ENCODE peak calls at places on chromosomes 13 and 19, in nine cellular contexts. Q is thyroid gland; M is upper lobe of right lung; E is cardiac muscle cell; S is breast epithelium; U is mesendoderm; K is right lobe of liver; P is CD8-positive, alpha-beta memory T cell; H is stomach. A is an unnamed sample.
A peak's percentile ranks its signal among the peaks of the same experiment; 100 is the strongest.

GRCh38 chr13:46369506-46370268 is 17.4 kb downstream of the RUBCNL start:
- DNase-seq in Q (peak; percentile 37), M (no peak), E (no peak), S (no peak), U (no peak), K (no peak), P (no peak), H (no peak), A (no peak)

GRCh38 chr19:49895566-49896297 is 955 bp downstream of the IL4I1 start:
- DNase-seq in Q (no peak), M (no peak), E (no peak), S (no peak), U (no peak), K (no peak), P (no peak), H (no peak), A (no peak)

GRCh38 chr19:44066305-44066704 is 5.7 kb upstream of the ZNF284 start:
- DNase-seq in Q (no peak), M (no peak), E (no peak), S (no peak), U (no peak), K (no peak), P (no peak), H (no peak), A (no peak)

GRCh38 chr19:29564574-29565005 is 38.8 kb downstream of the VSTM2B start:
- DNase-seq in Q (no peak), M (no peak), E (no peak), S (no peak), U (peak; percentile 19), K (no peak), P (no peak), H (no peak), A (no peak)

GRCh38 chr13:35978607-35979316 is 152.4 kb downstream of the DCLK1 start:
- DNase-seq in Q (no peak), M (no peak), E (peak; percentile 55), S (no peak), U (peak; percentile 67), K (no peak), P (peak; percentile 1), H (no peak), A (no peak)

GRCh38 chr13:80824231-80824630 is 483.3 kb upstream of the SPRY2 start:
- DNase-seq in Q (no peak), M (no peak), E (no peak), S (no peak), U (no peak), K (no peak), P (no peak), H (no peak), A (no peak)

GRCh38 chr13:70088926-70089325 is 18.7 kb upstream of the ATXN8OS start:
- DNase-seq in Q (no peak), M (no peak), E (no peak), S (no peak), U (peak; percentile 69), K (no peak), P (no peak), H (no peak), A (no peak)

GRCh38 chr19:7515471-7516226 is at the start of gene ZNF358:
- DNase-seq in Q (peak; percentile 68), M (peak; percentile 87), E (peak; percentile 90), S (no peak), U (peak; percentile 86), K (peak; percentile 77), P (peak; percentile 27), H (peak; percentile 78), A (peak; percentile 85)

DNA sequence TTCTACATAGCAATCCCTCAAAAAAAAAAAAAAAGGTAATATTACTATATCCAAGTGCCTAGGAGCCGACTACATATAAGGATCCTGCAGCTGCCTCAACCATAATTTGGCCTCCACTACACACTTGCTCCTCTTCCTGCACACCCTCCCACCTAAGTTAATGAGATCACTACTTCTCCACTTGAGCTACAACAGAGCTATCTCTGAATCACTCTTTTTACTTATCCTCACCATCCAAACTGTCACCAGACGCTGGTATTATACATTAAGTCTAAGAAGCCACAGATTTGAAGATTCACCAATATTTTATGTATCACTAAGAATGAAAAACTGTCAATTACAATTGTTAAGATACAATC is 8.3 kb downstream of the OBI1 start:
- DNase-seq in Q (no peak), M (no peak), E (no peak), S (no peak), U (no peak), K (no peak), P (no peak), H (no peak), A (no peak)
- H3K4me1 ChIP-seq in Q (no peaks in the 10 kb centered on the region), M (peaks cover 15% of the 10 kb centered on the region), E (peaks cover 25% of the 10 kb centered on the region), S (no peaks in the 10 kb centered on the region), U (peaks cover 11% of the 10 kb centered on the region), K (no peaks in the 10 kb centered on the region), P (peaks cover 35% of the 10 kb centered on the region), H (peaks cover 55% of the 10 kb centered on the region), A (peaks cover 28% of the 10 kb centered on the region)

GRCh38 chr13:99909097-99909835 is 62.3 kb downstream of the ZIC5 start:
- DNase-seq in Q (no peak), M (no peak), E (no peak), S (no peak), U (no peak), K (no peak), P (no peak), H (no peak), A (no peak)

GRCh38 chr13:99908129-99908805 is 63.3 kb downstream of the ZIC5 start:
- DNase-seq in Q (no peak), M (no peak), E (no peak), S (no peak), U (peak; percentile 20), K (peak; percentile 80), P (no peak), H (peak; percentile 71), A (no peak)

GRCh38 chr13:99909836-99910619 is 61.5 kb downstream of the ZIC5 start:
- DNase-seq in Q (no peak), M (no peak), E (no peak), S (no peak), U (no peak), K (peak; percentile 85), P (no peak), H (peak; percentile 59), A (no peak)

GRCh38 chr13:99911965-99912566 is 59.5 kb downstream of the ZIC5 start:
- DNase-seq in Q (no peak), M (no peak), E (no peak), S (no peak), U (no peak), K (no peak), P (no peak), H (no peak), A (no peak)

GRCh38 chr13:99911069-99911964 is 60.2 kb downstream of the ZIC5 start:
- DNase-seq in Q (no peak), M (no peak), E (no peak), S (no peak), U (no peak), K (no peak), P (no peak), H (no peak), A (no peak)
- H3K4me3 ChIP-seq in Q (no peak overlapping the region), M (no peak overlapping the region), E (no peak overlapping the region), S (no peak overlapping the region), U (no peak overlapping the region), K (no peak overlapping the region), P (no peak overlapping the region), H (no peak overlapping the region), A (no peak overlapping the region)

GRCh38 chr19:35757231-35757748 is 461 bp upstream of the HSPB6 start:
- DNase-seq in Q (peak; percentile 50), M (peak; percentile 80), E (peak; percentile 73), S (no peak), U (peak; percentile 90), K (peak; percentile 72), P (no peak), H (peak; percentile 49), A (no peak)

GRCh38 chr19:35755550-35756371 is 1.1 kb downstream of the HSPB6 start:
- DNase-seq in Q (peak; percentile 40), M (peak; percentile 77), E (no peak), S (peak; percentile 80), U (no peak), K (peak; percentile 69), P (peak; percentile 53), H (peak; percentile 60), A (no peak)

GRCh38 chr19:35755160-35755549 is 1.7 kb downstream of the HSPB6 start:
- DNase-seq in Q (no peak), M (peak; percentile 64), E (no peak), S (no peak), U (no peak), K (no peak), P (no peak), H (no peak), A (no peak)

GRCh38 chr19:35757749-35758608 is at the start of gene PROSER3:
- DNase-seq in Q (peak; percentile 99), M (peak; percentile 99), E (peak; percentile 98), S (peak; percentile 99), U (peak; percentile 100), K (peak; percentile 99), P (peak; percentile 99), H (peak; percentile 98), A (peak; percentile 99)

DNA sequence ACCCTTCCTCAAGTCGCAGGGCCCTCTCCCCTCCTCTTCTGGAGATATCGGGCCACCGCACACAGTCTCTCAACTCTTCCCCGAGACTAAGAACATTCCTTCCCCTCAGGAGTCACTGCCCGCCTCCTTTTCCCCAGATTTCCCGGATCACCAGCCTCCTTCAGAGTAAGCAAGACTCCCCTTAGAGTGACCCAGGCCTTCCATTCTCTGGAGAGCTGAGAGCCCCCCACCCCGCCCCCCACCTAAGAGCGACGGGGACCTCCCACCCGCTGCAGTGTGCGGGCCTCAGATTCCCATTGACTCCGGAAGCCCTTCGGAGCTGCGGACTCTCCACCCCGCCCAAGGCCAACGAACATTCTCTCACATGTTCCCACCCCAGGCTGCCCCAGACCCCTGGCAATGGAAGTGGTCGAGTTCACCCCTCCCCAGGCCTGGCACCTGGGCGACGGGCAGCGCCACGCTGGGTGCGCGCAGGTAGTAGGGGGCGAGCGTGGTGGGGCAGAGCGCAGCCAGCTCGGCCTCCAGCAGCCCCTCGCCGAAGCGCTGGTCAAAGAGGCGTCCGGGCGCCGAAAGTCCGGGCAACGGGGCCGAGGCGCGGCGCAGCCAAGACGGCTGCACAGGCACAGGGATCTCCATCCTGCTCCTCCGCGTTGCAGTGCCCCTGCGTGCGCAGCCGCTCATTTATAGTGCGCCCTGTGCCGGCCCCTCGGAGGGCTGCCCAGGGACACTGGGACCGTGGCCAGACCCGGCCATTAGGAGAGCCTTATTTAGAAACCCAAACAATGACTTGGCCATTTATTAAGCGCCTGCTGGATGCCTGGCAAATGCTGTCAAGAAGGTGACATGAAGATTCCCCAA is at the start of gene HSPB6:
- DNase-seq in Q (no peak), M (peak; percentile 69), E (no peak), S (no peak), U (peak; percentile 65), K (peak; percentile 62), P (no peak), H (peak; percentile 35), A (peak; percentile 53)
- H3K27ac ChIP-seq in Q (peak within 1 kb of the TSS; percentile 96), M (peak within 1 kb of the TSS; percentile 98), E (peak within 1 kb of the TSS; percentile 86), S (peak within 1 kb of the TSS; percentile 98), U (peak within 1 kb of the TSS; percentile 87), K (peak within 1 kb of the TSS; percentile 68), P (peak within 1 kb of the TSS; percentile 67), H (peak within 1 kb of the TSS; percentile 98), A (peak within 1 kb of the TSS; percentile 99)

DNA sequence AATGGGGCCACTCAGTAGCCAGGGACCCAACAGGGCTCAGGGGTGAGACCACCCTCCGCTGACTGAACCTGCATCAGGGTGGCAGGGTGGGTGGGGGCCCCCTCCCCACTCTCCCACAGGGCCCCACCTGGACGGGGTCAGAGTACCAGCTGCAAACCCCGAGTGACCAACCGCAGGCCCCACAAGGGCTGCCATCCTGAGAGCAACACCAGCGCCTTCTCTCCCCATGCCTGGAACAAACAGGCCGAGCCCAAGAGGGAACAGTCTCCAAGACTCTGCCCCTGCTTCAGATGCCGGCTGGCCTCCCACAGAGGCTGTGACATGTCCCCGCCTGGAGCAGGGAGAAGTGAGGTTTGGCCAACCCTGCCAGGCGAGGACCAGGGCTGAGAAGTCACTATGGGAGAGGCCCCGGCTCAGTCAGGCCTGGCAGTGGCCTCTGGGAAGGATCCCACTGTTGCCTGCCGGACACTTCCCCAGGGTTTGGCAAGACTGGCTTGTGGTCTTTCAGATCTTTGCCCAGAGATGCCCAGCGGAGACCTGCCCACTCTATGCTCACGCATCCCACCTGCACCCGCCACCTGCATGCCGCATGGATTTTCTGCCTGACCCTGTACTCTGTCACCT is 27.2 kb downstream of the MPND start:
- DNase-seq in Q (no peak), M (no peak), E (no peak), S (no peak), U (no peak), K (no peak), P (no peak), H (no peak), A (no peak)
- H3K4me1 ChIP-seq in Q (peaks cover 71% of the 10 kb centered on the region), M (peaks cover 80% of the 10 kb centered on the region), E (peaks cover 19% of the 10 kb centered on the region), S (peaks cover 70% of the 10 kb centered on the region), U (peaks cover 18% of the 10 kb centered on the region), K (peaks cover 7% of the 10 kb centered on the region), P (peaks cover 48% of the 10 kb centered on the region), H (peaks cover 80% of the 10 kb centered on the region), A (peaks cover 85% of the 10 kb centered on the region)

A was measured in lower lobe of right lung.